ENCODE peak calls at places on chromosomes 13 and 19, in seven cellular contexts. R, P, L, C, M, H and V are unnamed samples.

GRCh38 chr19:7648265-7649014 is 11.5 kb downstream of the STXBP2 start:
- DNase-seq in R (no peak), P (no peak), L (no peak), C (no peak), M (no peak), H (no peak), V (no peak)

GRCh38 chr19:9968820-9969687 is 32.7 kb upstream of the OLFM2 start:
- DNase-seq in R (no peak), P (no peak), L (no peak), C (no peak), M (no peak), H (no peak), V (no peak)

GRCh38 chr19:19866599-19867248 is 1.0 kb downstream of the ZNF253 start:
- DNase-seq in R (peak), P (no peak), L (peak), C (no peak), M (no peak), H (no peak), V (peak)

GRCh38 chr19:15570420-15570819 is 44.6 kb upstream of the CYP4F8 start:
- DNase-seq in R (no peak), P (no peak), L (no peak), C (no peak), M (no peak), H (no peak), V (no peak)

GRCh38 chr13:68713394-68713793 is 1394.2 kb upstream of the ATXN8OS start:
- DNase-seq in R (peak), P (no peak), L (no peak), C (no peak), M (no peak), H (no peak), V (no peak)

GRCh38 chr19:15292847-15293582 is 39.3 kb downstream of the BRD4 start:
- DNase-seq in R (no peak), P (no peak), L (no peak), C (no peak), M (no peak), H (peak), V (no peak)

GRCh38 chr13:112324121-112324520 is 52.0 kb upstream of the SPACA7 start:
- DNase-seq in R (peak), P (no peak), L (no peak), C (no peak), M (no peak), H (no peak), V (no peak)

GRCh38 chr13:112635323-112635722 is 47.4 kb upstream of the TUBGCP3 start:
- DNase-seq in R (no peak), P (no peak), L (no peak), C (no peak), M (no peak), H (no peak), V (peak)

GRCh38 chr13:36217456-36217855 is 3.1 kb upstream of the SOHLH2 start:
- DNase-seq in R (no peak), P (no peak), L (no peak), C (no peak), M (no peak), H (no peak), V (no peak)

GRCh38 chr19:46731007-46731501 is 14.1 kb upstream of the PRKD2 start:
- DNase-seq in R (no peak), P (peak), L (peak), C (no peak), M (no peak), H (no peak), V (peak)

GRCh38 chr19:17281391-17282304 is at the start of gene ANKLE1:
- DNase-seq in R (peak), P (no peak), L (peak), C (no peak), M (no peak), H (no peak), V (no peak)

GRCh38 chr13:20990910-20991525 is 70.4 kb downstream of the LATS2 start:
- DNase-seq in R (no peak), P (no peak), L (peak), C (no peak), M (no peak), H (no peak), V (no peak)

GRCh38 chr13:29830000-29830399 is 20.4 kb downstream of the UBL3 start:
- DNase-seq in R (no peak), P (no peak), L (no peak), C (no peak), M (no peak), H (no peak), V (no peak)

DNA sequence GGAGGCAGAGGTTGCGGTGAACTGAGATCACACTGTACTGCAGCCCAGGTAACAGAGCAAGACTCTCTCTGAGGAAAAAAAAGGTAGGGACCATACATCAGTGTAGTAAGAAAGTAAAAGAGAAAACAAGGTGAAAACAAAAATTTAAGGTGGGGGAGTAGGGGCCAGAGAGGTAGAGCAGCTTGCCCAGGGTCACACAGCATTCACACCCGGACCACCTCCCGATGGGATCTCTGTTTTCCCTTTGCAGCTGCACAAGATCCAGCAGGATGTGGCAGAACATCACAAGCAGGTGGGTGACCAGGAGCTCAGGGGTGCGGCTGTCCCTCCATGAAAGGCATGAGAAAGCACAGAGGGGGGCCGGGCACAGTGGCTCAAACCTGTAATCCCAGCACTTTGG is 4.5 kb downstream of the TLE6 start:
- DNase-seq in R (no peak), P (no peak), L (no peak), C (no peak), M (no peak), H (no peak), V (no peak)
- H3K27ac ChIP-seq in R (no peak), P (no peak), L (no peak), C (peak), M (no peak), H (peak), V (peak)

GRCh38 chr19:52943884-52944643 is 18.6 kb downstream of the ZNF816 start:
- DNase-seq in R (no peak), P (peak), L (no peak), C (no peak), M (no peak), H (no peak), V (no peak)

GRCh38 chr19:52948025-52948770 is 14.5 kb downstream of the ZNF816 start:
- DNase-seq in R (no peak), P (no peak), L (no peak), C (no peak), M (no peak), H (no peak), V (no peak)

GRCh38 chr19:52945652-52946321 is 16.9 kb downstream of the ZNF816 start:
- DNase-seq in R (no peak), P (no peak), L (no peak), C (no peak), M (no peak), H (no peak), V (no peak)

GRCh38 chr19:52949422-52949821 is 13.3 kb downstream of the ZNF816 start:
- DNase-seq in R (no peak), P (no peak), L (no peak), C (no peak), M (no peak), H (no peak), V (no peak)

DNA sequence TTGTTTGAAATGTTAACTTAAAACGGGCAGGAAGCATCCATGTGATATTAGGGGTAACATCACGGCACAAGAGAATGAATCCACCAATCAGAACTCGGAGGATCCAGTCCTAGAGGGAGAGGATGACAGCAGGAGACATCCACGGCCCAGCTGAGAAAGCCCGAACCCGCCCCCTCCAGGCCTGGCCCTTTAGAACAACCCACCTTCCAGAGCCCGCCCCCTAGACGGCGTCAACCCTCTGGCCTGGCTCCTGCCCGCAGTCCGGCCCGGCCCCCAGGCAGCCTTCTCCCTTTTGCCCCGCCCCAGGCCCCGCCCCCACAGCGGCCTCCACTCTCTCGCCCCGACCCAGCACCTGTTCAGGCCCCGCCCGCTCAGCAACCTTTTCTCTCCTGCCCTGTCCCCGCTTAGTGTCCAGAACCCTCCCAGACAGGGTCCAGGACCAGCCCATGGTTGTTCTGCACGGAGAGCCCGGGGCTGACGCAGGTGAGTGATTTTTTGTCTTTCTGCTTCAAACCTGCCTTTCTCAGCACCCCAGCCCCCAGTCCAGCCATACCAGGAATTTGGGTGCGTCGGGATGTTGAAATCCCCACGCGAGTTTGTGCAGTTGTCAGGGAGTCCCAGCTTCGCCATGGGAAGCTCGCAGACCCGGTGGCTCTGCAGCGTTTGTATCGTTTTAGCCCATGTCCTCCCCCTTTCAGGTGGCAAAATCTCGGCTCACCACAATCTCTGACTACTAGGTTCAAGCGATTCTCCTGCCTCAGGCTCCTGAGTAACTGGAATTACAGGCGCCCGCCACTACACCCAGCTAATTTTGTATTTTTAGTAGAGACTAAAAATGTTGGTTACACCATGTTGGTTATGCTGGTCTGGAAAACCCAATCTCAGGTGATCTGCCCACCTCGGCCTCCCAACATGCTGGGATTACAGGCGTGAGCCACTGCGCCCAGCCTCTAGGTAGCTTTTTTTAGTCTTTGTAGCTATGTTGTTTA is 16.1 kb downstream of the ZNF816 start:
- DNase-seq in R (peak), P (peak), L (peak), C (no peak), M (peak), H (peak), V (peak)
- H3K4me3 ChIP-seq in R (no peak), P (peak), L (no peak), C (no peak), M (no peak), H (no peak), V (peak)

GRCh38 chr13:46197299-46197975 is 14.3 kb upstream of the LRRC63 start:
- DNase-seq in R (no peak), P (peak), L (peak), C (no peak), M (no peak), H (no peak), V (no peak)

GRCh38 chr13:46206138-46206537 is 5.6 kb upstream of the LRRC63 start:
- DNase-seq in R (no peak), P (peak), L (no peak), C (no peak), M (no peak), H (no peak), V (no peak)

GRCh38 chr13:46198794-46199193 is 12.9 kb upstream of the LRRC63 start:
- DNase-seq in R (no peak), P (no peak), L (no peak), C (no peak), M (no peak), H (no peak), V (no peak)

GRCh38 chr13:46202956-46203355 is 8.8 kb upstream of the LRRC63 start:
- DNase-seq in R (no peak), P (no peak), L (no peak), C (no peak), M (no peak), H (no peak), V (no peak)

DNA sequence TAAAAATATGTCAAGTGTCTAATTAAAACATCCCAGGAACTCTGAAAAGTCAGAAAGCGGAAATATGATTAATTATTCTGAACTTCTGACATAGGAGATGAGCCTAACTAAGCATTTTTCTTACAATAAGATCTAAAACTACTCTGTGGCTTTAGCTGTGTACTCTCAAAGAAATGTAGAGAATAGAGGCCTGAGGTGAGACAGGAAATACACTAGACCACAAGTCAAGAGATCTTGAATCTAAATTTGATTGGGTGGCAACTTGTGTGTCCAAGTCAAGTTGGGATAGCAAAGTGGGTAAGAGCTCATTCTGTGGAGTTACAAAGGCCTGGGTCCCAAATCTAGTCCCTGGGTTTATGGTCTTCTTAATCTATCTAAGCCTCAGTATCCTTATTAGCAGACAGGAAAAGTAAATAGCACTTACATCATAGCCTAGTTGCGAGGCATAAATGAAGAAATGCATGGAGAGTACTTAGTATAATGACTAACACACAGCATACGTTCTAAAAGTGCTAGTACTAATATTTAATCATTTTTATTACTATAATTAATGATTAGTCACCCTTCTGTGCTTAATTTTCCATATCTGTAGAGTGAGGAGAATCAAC is 9.4 kb upstream of the LRRC63 start:
- DNase-seq in R (no peak), P (no peak), L (no peak), C (no peak), M (no peak), H (no peak), V (no peak)
- H3K27ac ChIP-seq in R (no peak), P (no peak), L (no peak), C (no peak), M (no peak), H (no peak), V (no peak)

GRCh38 chr19:45320997-45321775 is 1.5 kb downstream of the CKM start:
- DNase-seq in R (no peak), P (no peak), L (no peak), C (no peak), M (no peak), H (no peak), V (no peak)

GRCh38 chr19:45314708-45315107 is 8.0 kb downstream of the CKM start:
- DNase-seq in R (no peak), P (no peak), L (no peak), C (no peak), M (no peak), H (no peak), V (no peak)

GRCh38 chr19:45311640-45312039 is 11.0 kb downstream of the CKM start:
- DNase-seq in R (no peak), P (no peak), L (no peak), C (no peak), M (no peak), H (peak), V (no peak)

GRCh38 chr19:45315304-45315703 is 7.4 kb downstream of the CKM start:
- DNase-seq in R (no peak), P (no peak), L (no peak), C (no peak), M (no peak), H (no peak), V (no peak)
- H3K4me3 ChIP-seq in R (no peak), P (no peak), L (no peak), C (no peak), M (no peak), H (no peak), V (no peak)

DNA sequence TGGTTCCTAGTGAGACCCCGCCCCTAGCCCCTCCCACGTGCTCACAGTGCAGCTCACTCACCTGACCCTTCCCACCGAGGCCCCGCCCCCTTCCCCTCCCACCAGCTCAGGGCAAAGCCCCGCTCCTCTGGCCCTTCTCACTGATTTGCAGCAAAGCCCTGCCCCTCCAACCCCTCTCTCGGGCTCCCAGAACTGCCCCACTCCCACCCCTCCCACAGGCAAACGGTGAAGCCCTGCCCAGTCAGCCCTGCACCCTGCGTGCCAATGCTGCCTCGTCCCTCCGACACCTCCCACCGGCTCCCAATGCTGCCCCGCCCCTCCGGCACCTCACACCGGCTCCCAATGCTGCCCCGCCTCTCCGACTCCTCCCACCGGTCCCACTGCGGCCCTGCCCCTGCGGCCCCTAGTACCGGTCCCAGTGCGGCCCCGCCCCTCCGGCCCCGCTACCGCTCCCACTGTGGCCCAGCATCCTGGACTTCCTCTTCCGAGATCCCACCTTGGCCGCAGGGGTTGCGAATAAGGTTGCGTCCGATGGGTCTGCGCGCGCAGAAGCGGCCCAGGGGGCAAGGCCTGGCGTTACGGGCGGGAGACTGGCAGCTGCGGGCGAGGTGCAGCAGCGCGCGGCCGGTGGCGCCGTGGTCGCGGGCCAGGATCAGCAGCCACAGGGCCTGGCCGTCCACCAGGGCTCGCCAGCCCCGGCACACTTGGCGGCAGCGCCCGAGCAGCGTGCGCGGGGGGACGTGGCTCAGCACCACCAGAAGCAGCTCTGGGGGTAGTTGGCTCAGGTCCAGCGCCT is 783 bp downstream of the FBXO27 start:
- DNase-seq in R (peak), P (peak), L (peak), C (peak), M (peak), H (peak), V (peak)
- H3K27ac ChIP-seq in R (no peak), P (peak), L (no peak), C (peak), M (peak), H (peak), V (peak)

GRCh38 chr13:99304541-99304940 is 2.7 kb downstream of the GPR183 start:
- DNase-seq in R (no peak), P (no peak), L (no peak), C (no peak), M (no peak), H (no peak), V (no peak)

GRCh38 chr13:99308481-99309087 is 1.4 kb upstream of the GPR183 start:
- DNase-seq in R (no peak), P (no peak), L (peak), C (no peak), M (no peak), H (no peak), V (no peak)

GRCh38 chr13:99305180-99305965 is 1.8 kb downstream of the GPR183 start:
- DNase-seq in R (no peak), P (no peak), L (no peak), C (no peak), M (no peak), H (no peak), V (no peak)

GRCh38 chr13:99307648-99308339 is 595 bp upstream of the GPR183 start:
- DNase-seq in R (no peak), P (peak), L (peak), C (no peak), M (no peak), H (peak), V (no peak)

GRCh38 chr13:99307247-99307646 is at the start of gene GPR183:
- DNase-seq in R (no peak), P (no peak), L (peak), C (no peak), M (no peak), H (no peak), V (no peak)
- H3K4me3 ChIP-seq in R (no peak), P (no peak), L (peak), C (peak), M (no peak), H (peak), V (peak)

DNA sequence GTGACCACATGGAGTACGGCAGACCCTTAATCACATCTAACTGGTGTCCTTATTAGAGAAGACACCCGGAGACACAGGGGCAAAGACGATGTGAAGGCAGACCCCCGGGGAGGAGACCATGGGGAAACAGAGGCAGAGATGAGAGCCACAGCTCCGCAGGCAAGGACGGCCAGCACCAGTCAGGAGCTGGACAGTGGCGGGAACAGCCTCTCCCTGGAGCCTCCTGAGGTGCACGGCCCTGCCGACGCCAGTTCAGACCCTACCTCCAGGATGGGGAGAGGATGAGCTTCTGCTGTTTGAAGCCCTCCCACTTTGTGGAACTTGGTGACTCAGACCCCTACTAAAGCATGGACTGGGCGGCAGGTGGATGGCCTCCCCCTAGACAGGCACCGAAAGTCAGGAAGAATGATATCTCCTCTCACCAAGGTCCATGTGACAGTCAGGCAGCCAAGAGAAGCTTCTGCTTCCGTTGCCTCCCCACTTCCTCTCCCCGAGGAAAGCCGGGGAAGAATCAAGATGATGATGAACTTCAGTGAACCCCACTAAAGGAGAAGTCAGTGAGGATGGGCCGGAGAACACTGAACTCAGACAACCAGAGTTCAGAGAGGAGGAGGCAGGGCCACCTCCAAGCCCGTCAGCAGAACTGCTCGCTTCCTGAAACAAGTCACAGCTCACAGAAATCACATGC is 25.4 kb downstream of the RAB20 start:
- DNase-seq in R (no peak), P (no peak), L (no peak), C (no peak), M (no peak), H (peak), V (no peak)
- H3K27ac ChIP-seq in R (no peak), P (no peak), L (no peak), C (peak), M (no peak), H (peak), V (peak)